ENCODE peak calls at places on chromosomes 16 and 17, in six cellular contexts. One of them, this sample, is unnamed.

GRCh38 chr17:80538484-80538883 is 6.2 kb upstream of the RPTOR start:
- DNase-seq in upper lobe of right lung: no peak
- DNase-seq in activated naive CD4-positive, alpha-beta T cell: no peak
- DNase-seq in activated T-helper 1 cell treated with anti-CD3 and anti-CD28 coated beads, Interleukin-2, amount 50 U/mL, for 16 hours: no peak
- DNase-seq in tibial artery: no peak
- DNase-seq in H7: no peak
- DNase-seq in this sample: no peak

GRCh38 chr16:19912445-19913305 is 28.0 kb upstream of the GPRC5B start:
- DNase-seq in activated naive CD4-positive, alpha-beta T cell: no peak
- DNase-seq in activated T-helper 1 cell treated with anti-CD3 and anti-CD28 coated beads, Interleukin-2, amount 50 U/mL, for 16 hours: no peak
- DNase-seq in upper lobe of right lung: no peak
- DNase-seq in H7: no peak
- DNase-seq in tibial artery: no peak
- DNase-seq in this sample: no peak

GRCh38 chr17:79887451-79887991 is 48.3 kb upstream of the CBX4 start:
- DNase-seq in activated T-helper 1 cell treated with anti-CD3 and anti-CD28 coated beads, Interleukin-2, amount 50 U/mL, for 16 hours: no peak
- DNase-seq in H7: no peak
- DNase-seq in tibial artery: no peak
- DNase-seq in activated naive CD4-positive, alpha-beta T cell: no peak
- DNase-seq in upper lobe of right lung: no peak
- DNase-seq in this sample: no peak

GRCh38 chr17:65156185-65156834 is 19.1 kb downstream of the RGS9 start:
- DNase-seq in activated naive CD4-positive, alpha-beta T cell: no peak
- DNase-seq in activated T-helper 1 cell treated with anti-CD3 and anti-CD28 coated beads, Interleukin-2, amount 50 U/mL, for 16 hours: no peak
- DNase-seq in H7: no peak
- DNase-seq in tibial artery: no peak
- DNase-seq in upper lobe of right lung: no peak
- DNase-seq in this sample: no peak

GRCh38 chr17:60604686-60605334 is 4.8 kb downstream of the PPM1D start:
- DNase-seq in H7: no peak
- DNase-seq in upper lobe of right lung: no peak
- DNase-seq in tibial artery: peak; percentile 44
- DNase-seq in activated T-helper 1 cell treated with anti-CD3 and anti-CD28 coated beads, Interleukin-2, amount 50 U/mL, for 16 hours: no peak
- DNase-seq in activated naive CD4-positive, alpha-beta T cell: no peak
- DNase-seq in this sample: no peak

GRCh38 chr16:81497690-81498089 is 53.1 kb downstream of the CMIP start:
- DNase-seq in tibial artery: no peak
- DNase-seq in activated T-helper 1 cell treated with anti-CD3 and anti-CD28 coated beads, Interleukin-2, amount 50 U/mL, for 16 hours: no peak
- DNase-seq in upper lobe of right lung: no peak
- DNase-seq in activated naive CD4-positive, alpha-beta T cell: no peak
- DNase-seq in H7: peak; percentile 78
- DNase-seq in this sample: no peak

GRCh38 chr16:65038125-65038524 is 83.7 kb downstream of the CDH11 start:
- DNase-seq in H7: peak; percentile 32
- DNase-seq in activated T-helper 1 cell treated with anti-CD3 and anti-CD28 coated beads, Interleukin-2, amount 50 U/mL, for 16 hours: no peak
- DNase-seq in activated naive CD4-positive, alpha-beta T cell: no peak
- DNase-seq in tibial artery: no peak
- DNase-seq in upper lobe of right lung: no peak
- DNase-seq in this sample: no peak

GRCh38 chr16:60142991-60143705 is 1409.0 kb upstream of the GOT2 start:
- DNase-seq in upper lobe of right lung: no peak
- DNase-seq in activated T-helper 1 cell treated with anti-CD3 and anti-CD28 coated beads, Interleukin-2, amount 50 U/mL, for 16 hours: no peak
- DNase-seq in tibial artery: no peak
- DNase-seq in H7: no peak
- DNase-seq in activated naive CD4-positive, alpha-beta T cell: no peak
- DNase-seq in this sample: no peak

GRCh38 chr17:18031955-18032354 is 7.0 kb downstream of the ATPAF2 start:
- DNase-seq in upper lobe of right lung: no peak
- DNase-seq in tibial artery: no peak
- DNase-seq in activated T-helper 1 cell treated with anti-CD3 and anti-CD28 coated beads, Interleukin-2, amount 50 U/mL, for 16 hours: no peak
- DNase-seq in H7: no peak
- DNase-seq in activated naive CD4-positive, alpha-beta T cell: no peak
- DNase-seq in this sample: no peak

GRCh38 chr16:82182237-82183003 is 12.4 kb upstream of the MPHOSPH6 start:
- DNase-seq in activated naive CD4-positive, alpha-beta T cell: no peak
- DNase-seq in upper lobe of right lung: no peak
- DNase-seq in activated T-helper 1 cell treated with anti-CD3 and anti-CD28 coated beads, Interleukin-2, amount 50 U/mL, for 16 hours: no peak
- DNase-seq in H7: no peak
- DNase-seq in tibial artery: no peak
- DNase-seq in this sample: no peak

GRCh38 chr17:4948997-4949320 is 629 bp upstream of the PFN1 start:
- DNase-seq in activated naive CD4-positive, alpha-beta T cell: peak; percentile 50
- DNase-seq in tibial artery: peak; percentile 78
- DNase-seq in activated T-helper 1 cell treated with anti-CD3 and anti-CD28 coated beads, Interleukin-2, amount 50 U/mL, for 16 hours: peak; percentile 31
- DNase-seq in upper lobe of right lung: peak; percentile 94
- DNase-seq in H7: no peak
- DNase-seq in this sample: peak; percentile 91

GRCh38 chr17:33651631-33652030 is 358.5 kb upstream of the ASIC2 start:
- DNase-seq in activated T-helper 1 cell treated with anti-CD3 and anti-CD28 coated beads, Interleukin-2, amount 50 U/mL, for 16 hours: no peak
- DNase-seq in activated naive CD4-positive, alpha-beta T cell: no peak
- DNase-seq in tibial artery: no peak
- DNase-seq in H7: peak; percentile 51
- DNase-seq in upper lobe of right lung: no peak
- DNase-seq in this sample: no peak

GRCh38 chr16:81523387-81524115 is 78.9 kb downstream of the CMIP start:
- DNase-seq in upper lobe of right lung: peak; percentile 61
- DNase-seq in activated naive CD4-positive, alpha-beta T cell: no peak
- DNase-seq in activated T-helper 1 cell treated with anti-CD3 and anti-CD28 coated beads, Interleukin-2, amount 50 U/mL, for 16 hours: no peak
- DNase-seq in H7: no peak
- DNase-seq in tibial artery: no peak
- DNase-seq in this sample: no peak

GRCh38 chr16:1491327-1491726 is 1.8 kb upstream of the TELO2 start:
- DNase-seq in H7: no peak
- DNase-seq in tibial artery: no peak
- DNase-seq in activated T-helper 1 cell treated with anti-CD3 and anti-CD28 coated beads, Interleukin-2, amount 50 U/mL, for 16 hours: no peak
- DNase-seq in upper lobe of right lung: no peak
- DNase-seq in activated naive CD4-positive, alpha-beta T cell: no peak
- DNase-seq in this sample: no peak

This sample was measured in type B pancreatic cell.